ENCODE peak calls at places on chromosomes 1 and 21, in four cellular contexts. One of them, this sample, is unnamed.

GRCh38 chr1:20792177-20792576 is 5.1 kb upstream of the HP1BP3 start:
- DNase-seq in dorsolateral prefrontal cortex: no peak
- DNase-seq in fibroblast of mammary gland: peak; percentile 94
- DNase-seq in tibial artery: no peak
- DNase-seq in this sample: no peak

GRCh38 chr1:42767510-42767924 is 468 bp downstream of the C1orf50 start:
- DNase-seq in dorsolateral prefrontal cortex: no peak
- DNase-seq in fibroblast of mammary gland: no peak
- DNase-seq in tibial artery: peak; percentile 36
- DNase-seq in this sample: no peak

GRCh38 chr1:52060822-52061221 is 4.7 kb downstream of the BTF3L4 start:
- DNase-seq in dorsolateral prefrontal cortex: no peak
- DNase-seq in fibroblast of mammary gland: no peak
- DNase-seq in tibial artery: no peak
- DNase-seq in this sample: no peak

GRCh38 chr21:31897311-31897710 is 24.5 kb downstream of the HUNK start:
- DNase-seq in dorsolateral prefrontal cortex: no peak
- DNase-seq in fibroblast of mammary gland: peak; percentile 12
- DNase-seq in tibial artery: no peak
- DNase-seq in this sample: no peak

GRCh38 chr1:1665815-1666251 is 7.0 kb upstream of the CDK11B start:
- DNase-seq in dorsolateral prefrontal cortex: no peak
- DNase-seq in fibroblast of mammary gland: no peak
- DNase-seq in tibial artery: no peak
- DNase-seq in this sample: peak; percentile 30

GRCh38 chr1:63575340-63575826 is 17.8 kb upstream of the PGM1 start:
- DNase-seq in dorsolateral prefrontal cortex: no peak
- DNase-seq in fibroblast of mammary gland: peak; percentile 46
- DNase-seq in tibial artery: no peak
- DNase-seq in this sample: no peak

GRCh38 chr1:169113613-169114119 is 7.2 kb downstream of the ATP1B1 start:
- DNase-seq in dorsolateral prefrontal cortex: no peak
- DNase-seq in fibroblast of mammary gland: peak; percentile 87
- DNase-seq in tibial artery: no peak
- DNase-seq in this sample: no peak

GRCh38 chr1:106699436-106699835 is 357.0 kb upstream of the PRMT6 start:
- DNase-seq in dorsolateral prefrontal cortex: no peak
- DNase-seq in fibroblast of mammary gland: peak; percentile 82
- DNase-seq in tibial artery: no peak
- DNase-seq in this sample: no peak

GRCh38 chr1:32801096-32801713 is 16.0 kb downstream of the YARS1 start:
- DNase-seq in dorsolateral prefrontal cortex: no peak
- DNase-seq in fibroblast of mammary gland: peak; percentile 64
- DNase-seq in tibial artery: no peak
- DNase-seq in this sample: no peak

GRCh38 chr1:197393772-197394171 is 125.7 kb downstream of the CRB1 start:
- DNase-seq in dorsolateral prefrontal cortex: no peak
- DNase-seq in fibroblast of mammary gland: no peak
- DNase-seq in tibial artery: no peak
- DNase-seq in this sample: no peak

GRCh38 chr1:167789501-167789900 is 67.7 kb downstream of the MPZL1 start:
- DNase-seq in dorsolateral prefrontal cortex: no peak
- DNase-seq in fibroblast of mammary gland: peak; percentile 66
- DNase-seq in tibial artery: no peak
- DNase-seq in this sample: no peak

GRCh38 chr1:46948629-46949282 is 7.5 kb upstream of the CYP4A11 start:
- DNase-seq in dorsolateral prefrontal cortex: no peak
- DNase-seq in fibroblast of mammary gland: no peak
- DNase-seq in tibial artery: no peak
- DNase-seq in this sample: no peak

GRCh38 chr1:166489670-166490436 is 323.1 kb upstream of the FAM78B start:
- DNase-seq in dorsolateral prefrontal cortex: no peak
- DNase-seq in fibroblast of mammary gland: peak; percentile 58
- DNase-seq in tibial artery: no peak
- DNase-seq in this sample: peak; percentile 44

GRCh38 chr1:109986054-109986444 is 1.5 kb downstream of the AHCYL1 start:
- DNase-seq in dorsolateral prefrontal cortex: no peak
- DNase-seq in fibroblast of mammary gland: no peak
- DNase-seq in tibial artery: no peak
- DNase-seq in this sample: no peak

GRCh38 chr1:236686815-236687160 is 489 bp downstream of the ACTN2 start:
- DNase-seq in dorsolateral prefrontal cortex: no peak
- DNase-seq in fibroblast of mammary gland: no peak
- DNase-seq in tibial artery: no peak
- DNase-seq in this sample: no peak
- H3K4me3 ChIP-seq in dorsolateral prefrontal cortex: peak overlapping the region; percentile 62
- H3K4me3 ChIP-seq in fibroblast of mammary gland: no peak overlapping the region
- H3K4me3 ChIP-seq in tibial artery: peak overlapping the region; percentile 61
- H3K4me3 ChIP-seq in this sample: peak overlapping the region; percentile 47

GRCh38 chr1:161382214-161383019 is 14.7 kb upstream of the CFAP126 start:
- DNase-seq in dorsolateral prefrontal cortex: no peak
- DNase-seq in fibroblast of mammary gland: peak; percentile 98
- DNase-seq in tibial artery: no peak
- DNase-seq in this sample: no peak
- H3K4me3 ChIP-seq in dorsolateral prefrontal cortex: no peak overlapping the region
- H3K4me3 ChIP-seq in fibroblast of mammary gland: peak overlapping the region; percentile 15
- H3K4me3 ChIP-seq in tibial artery: no peak overlapping the region
- H3K4me3 ChIP-seq in this sample: no peak overlapping the region

GRCh38 chr1:155199792-155200191 is 7.9 kb downstream of the THBS3 start:
- DNase-seq in dorsolateral prefrontal cortex: no peak
- DNase-seq in fibroblast of mammary gland: no peak
- DNase-seq in tibial artery: no peak
- DNase-seq in this sample: no peak
- H3K4me3 ChIP-seq in dorsolateral prefrontal cortex: no peak overlapping the region
- H3K4me3 ChIP-seq in fibroblast of mammary gland: no peak overlapping the region
- H3K4me3 ChIP-seq in tibial artery: no peak overlapping the region
- H3K4me3 ChIP-seq in this sample: no peak overlapping the region

DNA sequence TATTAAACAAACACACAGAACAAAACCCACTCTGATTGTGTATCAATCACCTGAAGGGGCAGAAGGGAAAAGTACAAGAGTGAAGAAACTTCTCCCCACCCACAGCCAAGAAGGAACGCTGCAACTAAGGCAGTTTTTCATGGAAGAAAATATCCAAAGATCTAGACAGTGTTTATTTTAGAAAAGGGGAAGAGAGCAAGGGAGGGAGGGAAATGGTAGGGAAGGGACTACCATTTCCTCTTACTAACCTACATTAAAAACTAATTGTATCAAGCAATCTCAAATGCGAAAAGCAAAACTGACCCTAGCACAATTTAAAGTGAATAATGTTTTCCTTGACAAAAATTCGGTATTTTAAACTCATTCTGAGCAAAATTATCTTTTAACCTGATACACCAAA is 3.5 kb downstream of the NRIP1 start:
- DNase-seq in dorsolateral prefrontal cortex: no peak
- DNase-seq in fibroblast of mammary gland: no peak
- DNase-seq in tibial artery: no peak
- DNase-seq in this sample: no peak
- H3K4me3 ChIP-seq in dorsolateral prefrontal cortex: peak overlapping the region; percentile 86
- H3K4me3 ChIP-seq in fibroblast of mammary gland: no peak overlapping the region
- H3K4me3 ChIP-seq in tibial artery: no peak overlapping the region
- H3K4me3 ChIP-seq in this sample: no peak overlapping the region

DNA sequence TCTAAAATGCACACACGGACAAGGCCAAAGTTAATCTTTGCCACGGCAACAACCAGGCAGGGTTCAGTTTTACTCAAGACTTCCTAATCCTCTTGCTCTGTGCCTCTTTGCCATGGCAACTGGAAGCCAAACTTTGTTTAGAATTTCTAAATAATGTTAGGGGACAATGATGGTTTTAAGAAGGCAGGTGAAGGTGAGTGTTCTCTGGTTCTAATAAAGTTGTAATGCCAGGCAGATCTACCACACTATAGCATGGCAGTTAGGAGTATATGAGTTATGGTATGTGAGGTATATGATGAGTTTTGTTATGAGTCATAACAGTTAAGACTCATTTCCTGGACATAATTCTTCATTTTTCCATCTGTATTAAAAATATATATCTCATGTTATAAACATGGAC is 2.7 kb downstream of the PTPRC start:
- DNase-seq in dorsolateral prefrontal cortex: no peak
- DNase-seq in fibroblast of mammary gland: peak; percentile 26
- DNase-seq in tibial artery: no peak
- DNase-seq in this sample: no peak
- H3K4me3 ChIP-seq in dorsolateral prefrontal cortex: peak overlapping the region; percentile 5
- H3K4me3 ChIP-seq in fibroblast of mammary gland: no peak overlapping the region
- H3K4me3 ChIP-seq in tibial artery: no peak overlapping the region
- H3K4me3 ChIP-seq in this sample: peak overlapping the region; percentile 83

GRCh38 chr1:22041505-22041904 is 11.0 kb upstream of the CDC42 start:
- DNase-seq in dorsolateral prefrontal cortex: no peak
- DNase-seq in fibroblast of mammary gland: no peak
- DNase-seq in tibial artery: no peak
- DNase-seq in this sample: no peak

GRCh38 chr1:22037520-22037919 is 15.0 kb upstream of the CDC42 start:
- DNase-seq in dorsolateral prefrontal cortex: no peak
- DNase-seq in fibroblast of mammary gland: no peak
- DNase-seq in tibial artery: no peak
- DNase-seq in this sample: no peak

GRCh38 chr1:22038036-22038435 is 14.5 kb upstream of the CDC42 start:
- DNase-seq in dorsolateral prefrontal cortex: no peak
- DNase-seq in fibroblast of mammary gland: no peak
- DNase-seq in tibial artery: no peak
- DNase-seq in this sample: no peak

GRCh38 chr1:22043175-22043769 is 9.2 kb upstream of the CDC42 start:
- DNase-seq in dorsolateral prefrontal cortex: no peak
- DNase-seq in fibroblast of mammary gland: no peak
- DNase-seq in tibial artery: no peak
- DNase-seq in this sample: no peak

GRCh38 chr1:22039594-22040347 is 12.7 kb upstream of the CDC42 start:
- DNase-seq in dorsolateral prefrontal cortex: no peak
- DNase-seq in fibroblast of mammary gland: peak; percentile 54
- DNase-seq in tibial artery: peak; percentile 43
- DNase-seq in this sample: peak; percentile 85
- H3K4me3 ChIP-seq in dorsolateral prefrontal cortex: no peak overlapping the region
- H3K4me3 ChIP-seq in fibroblast of mammary gland: no peak overlapping the region
- H3K4me3 ChIP-seq in tibial artery: no peak overlapping the region
- H3K4me3 ChIP-seq in this sample: peak overlapping the region; percentile 46

GRCh38 chr1:221740260-221740830 is 1.5 kb downstream of the DUSP10 start:
- DNase-seq in dorsolateral prefrontal cortex: no peak
- DNase-seq in fibroblast of mammary gland: no peak
- DNase-seq in tibial artery: no peak
- DNase-seq in this sample: no peak
- H3K4me3 ChIP-seq in dorsolateral prefrontal cortex: peak overlapping the region; percentile 82
- H3K4me3 ChIP-seq in fibroblast of mammary gland: peak overlapping the region; percentile 98
- H3K4me3 ChIP-seq in tibial artery: peak overlapping the region; percentile 83
- H3K4me3 ChIP-seq in this sample: peak overlapping the region; percentile 65

GRCh38 chr21:37868446-37868845 is 47.8 kb downstream of the KCNJ6 start:
- DNase-seq in dorsolateral prefrontal cortex: no peak
- DNase-seq in fibroblast of mammary gland: no peak
- DNase-seq in tibial artery: no peak
- DNase-seq in this sample: no peak

GRCh38 chr21:37871121-37871862 is 45.0 kb downstream of the KCNJ6 start:
- DNase-seq in dorsolateral prefrontal cortex: no peak
- DNase-seq in fibroblast of mammary gland: peak; percentile 86
- DNase-seq in tibial artery: no peak
- DNase-seq in this sample: no peak

GRCh38 chr21:37868896-37869295 is 47.4 kb downstream of the KCNJ6 start:
- DNase-seq in dorsolateral prefrontal cortex: no peak
- DNase-seq in fibroblast of mammary gland: peak; percentile 59
- DNase-seq in tibial artery: no peak
- DNase-seq in this sample: no peak

GRCh38 chr21:37870229-37870628 is 46.0 kb downstream of the KCNJ6 start:
- DNase-seq in dorsolateral prefrontal cortex: peak; percentile 32
- DNase-seq in fibroblast of mammary gland: no peak
- DNase-seq in tibial artery: no peak
- DNase-seq in this sample: no peak

GRCh38 chr21:37869661-37870060 is 46.6 kb downstream of the KCNJ6 start:
- DNase-seq in dorsolateral prefrontal cortex: peak; percentile 45
- DNase-seq in fibroblast of mammary gland: no peak
- DNase-seq in tibial artery: no peak
- DNase-seq in this sample: no peak
- H3K4me3 ChIP-seq in dorsolateral prefrontal cortex: no peak overlapping the region
- H3K4me3 ChIP-seq in fibroblast of mammary gland: no peak overlapping the region
- H3K4me3 ChIP-seq in tibial artery: no peak overlapping the region
- H3K4me3 ChIP-seq in this sample: no peak overlapping the region

GRCh38 chr1:145993618-145994390 is 2.6 kb downstream of the TXNIP start:
- DNase-seq in dorsolateral prefrontal cortex: no peak
- DNase-seq in fibroblast of mammary gland: no peak
- DNase-seq in tibial artery: no peak
- DNase-seq in this sample: no peak

GRCh38 chr1:145994391-145995120 is 1.8 kb downstream of the TXNIP start:
- DNase-seq in dorsolateral prefrontal cortex: no peak
- DNase-seq in fibroblast of mammary gland: peak; percentile 52
- DNase-seq in tibial artery: peak; percentile 15
- DNase-seq in this sample: peak; percentile 50

GRCh38 chr1:145995964-145996432 is 381 bp downstream of the TXNIP start:
- DNase-seq in dorsolateral prefrontal cortex: peak; percentile 52
- DNase-seq in fibroblast of mammary gland: no peak
- DNase-seq in tibial artery: no peak
- DNase-seq in this sample: no peak

GRCh38 chr1:145996433-145997155 is at the start of gene TXNIP:
- DNase-seq in dorsolateral prefrontal cortex: peak; percentile 100
- DNase-seq in fibroblast of mammary gland: peak; percentile 97
- DNase-seq in tibial artery: peak; percentile 100
- DNase-seq in this sample: peak; percentile 91

GRCh38 chr1:145995148-145995851 is 1.1 kb downstream of the TXNIP start:
- DNase-seq in dorsolateral prefrontal cortex: no peak
- DNase-seq in fibroblast of mammary gland: no peak
- DNase-seq in tibial artery: peak; percentile 13
- DNase-seq in this sample: no peak
- H3K4me3 ChIP-seq in dorsolateral prefrontal cortex: peak overlapping the region; percentile 79
- H3K4me3 ChIP-seq in fibroblast of mammary gland: peak overlapping the region; percentile 90
- H3K4me3 ChIP-seq in tibial artery: peak overlapping the region; percentile 68
- H3K4me3 ChIP-seq in this sample: peak overlapping the region; percentile 71

This sample was measured in CD8-positive, alpha-beta T cell.